ENCODE peak calls at places on chromosomes 1 and 21, in seven cellular contexts. D is amniotic stem cell; X is NCI-H345; Y is naive B cell; U is prostate gland; M is hippocampal formation; B is activated CD8-positive, alpha-beta memory T cell treated with anti-CD3 and anti-CD28 coated beads for 24 hours. L is an unnamed sample.
A peak's percentile ranks its signal among the peaks of the same experiment; 100 is the strongest.

GRCh38 chr1:205576011-205576410 is 55.8 kb downstream of the ELK4 start:
- DNase-seq in D (no peak), X (no peak), Y (no peak), U (no peak), M (no peak), B (peak; percentile 48), L (no peak)

GRCh38 chr1:15958788-15959187 is 17.1 kb downstream of the ZBTB17 start:
- DNase-seq in D (no peak), X (no peak), Y (no peak), U (no peak), M (no peak), B (peak; percentile 59), L (no peak)

GRCh38 chr1:203805689-203806088 is 10.3 kb downstream of the ZBED6 start:
- DNase-seq in D (no peak), X (no peak), Y (no peak), U (no peak), M (no peak), B (no peak), L (no peak)

GRCh38 chr1:42949312-42950145 is 9.1 kb downstream of the SLC2A1 start:
- DNase-seq in D (no peak), X (no peak), Y (no peak), U (no peak), M (no peak), B (no peak), L (peak; percentile 55)

GRCh38 chr21:26801524-26801923 is 43.7 kb downstream of the ADAMTS1 start:
- DNase-seq in D (peak; percentile 23), X (no peak), Y (no peak), U (no peak), M (no peak), B (no peak), L (no peak)

GRCh38 chr1:106721779-106722178 is 334.7 kb upstream of the PRMT6 start:
- DNase-seq in D (no peak), X (no peak), Y (no peak), U (no peak), M (no peak), B (no peak), L (no peak)

GRCh38 chr1:95232646-95233320 is 1.2 kb upstream of the RWDD3 start:
- DNase-seq in D (no peak), X (no peak), Y (no peak), U (no peak), M (peak; percentile 41), B (no peak), L (no peak)

GRCh38 chr1:186792870-186793581 is 35.7 kb upstream of the PLA2G4A start:
- DNase-seq in D (no peak), X (no peak), Y (no peak), U (no peak), M (no peak), B (no peak), L (no peak)

GRCh38 chr21:16046625-16047340 is 317.0 kb downstream of the USP25 start:
- DNase-seq in D (no peak), X (no peak), Y (no peak), U (no peak), M (no peak), B (no peak), L (no peak)

GRCh38 chr1:84944767-84945486 is 51.9 kb upstream of the LPAR3 start:
- DNase-seq in D (peak; percentile 81), X (peak; percentile 88), Y (peak; percentile 89), U (peak; percentile 69), M (peak; percentile 91), B (peak; percentile 75), L (peak; percentile 91)

GRCh38 chr1:58755468-58755872 is 28.4 kb downstream of the JUN start:
- DNase-seq in D (peak; percentile 94), X (no peak), Y (no peak), U (peak; percentile 52), M (peak; percentile 50), B (peak; percentile 83), L (peak; percentile 18)

GRCh38 chr1:18886003-18886335 is 16.4 kb downstream of the ALDH4A1 start:
- DNase-seq in D (no peak), X (no peak), Y (no peak), U (no peak), M (no peak), B (no peak), L (no peak)

GRCh38 chr1:59412705-59413326 is 115.9 kb downstream of the FGGY start:
- DNase-seq in D (no peak), X (no peak), Y (no peak), U (no peak), M (no peak), B (no peak), L (no peak)

GRCh38 chr1:94100785-94101612 is 19.9 kb downstream of the ABCA4 start:
- DNase-seq in D (no peak), X (no peak), Y (no peak), U (peak; percentile 57), M (no peak), B (no peak), L (no peak)

GRCh38 chr1:150161747-150162581 is 12.2 kb downstream of the PLEKHO1 start:
- DNase-seq in D (no peak), X (no peak), Y (no peak), U (no peak), M (no peak), B (no peak), L (peak; percentile 70)

GRCh38 chr1:115402753-115403184 is 64.7 kb upstream of the NGF start:
- DNase-seq in D (no peak), X (no peak), Y (no peak), U (no peak), M (no peak), B (no peak), L (no peak)

GRCh38 chr21:20343186-20343585 is 655.0 kb upstream of the NCAM2 start:
- DNase-seq in D (no peak), X (no peak), Y (no peak), U (no peak), M (no peak), B (no peak), L (no peak)

GRCh38 chr1:207283421-207283820 is 38.1 kb upstream of the CD55 start:
- DNase-seq in D (no peak), X (no peak), Y (no peak), U (no peak), M (no peak), B (no peak), L (no peak)

GRCh38 chr1:116987256-116987555 is 14.4 kb upstream of the CD101 start:
- DNase-seq in D (no peak), X (no peak), Y (no peak), U (peak; percentile 13), M (no peak), B (peak; percentile 87), L (no peak)

GRCh38 chr1:231240883-231241735 is at the start of gene GNPAT:
- DNase-seq in D (peak; percentile 54), X (peak; percentile 84), Y (peak; percentile 92), U (peak; percentile 82), M (peak; percentile 69), B (peak; percentile 96), L (peak; percentile 90)

GRCh38 chr21:46220275-46220810 is 8.2 kb downstream of the LSS start:
- DNase-seq in D (no peak), X (no peak), Y (no peak), U (no peak), M (no peak), B (peak; percentile 43), L (no peak)

GRCh38 chr1:176643536-176643935 is 180.6 kb downstream of the PAPPA2 start:
- DNase-seq in D (no peak), X (no peak), Y (no peak), U (no peak), M (no peak), B (no peak), L (no peak)

GRCh38 chr1:94463765-94464330 is 45.7 kb downstream of the ABCD3 start:
- DNase-seq in D (no peak), X (no peak), Y (peak; percentile 12), U (peak; percentile 27), M (peak; percentile 69), B (no peak), L (peak; percentile 56)

GRCh38 chr1:236258114-236258609 is 23.6 kb downstream of the ERO1B start:
- DNase-seq in D (no peak), X (no peak), Y (no peak), U (no peak), M (no peak), B (no peak), L (no peak)

GRCh38 chr1:31216016-31216415 is 23.7 kb downstream of the NKAIN1 start:
- DNase-seq in D (no peak), X (peak; percentile 85), Y (no peak), U (peak; percentile 63), M (no peak), B (no peak), L (no peak)

GRCh38 chr1:64536217-64536835 is 66.4 kb downstream of the CACHD1 start:
- DNase-seq in D (no peak), X (peak; percentile 82), Y (no peak), U (peak; percentile 47), M (no peak), B (no peak), L (no peak)

GRCh38 chr1:911875-912739 is 11.6 kb upstream of the SAMD11 start:
- DNase-seq in D (no peak), X (no peak), Y (no peak), U (no peak), M (no peak), B (no peak), L (no peak)

GRCh38 chr1:85297855-85298629 is 21.6 kb upstream of the BCL10 start:
- DNase-seq in D (peak; percentile 77), X (peak; percentile 79), Y (peak; percentile 48), U (peak; percentile 93), M (peak; percentile 53), B (peak; percentile 83), L (no peak)